ENCODE peak calls at places on chromosomes 6 and 20, in eight cellular contexts. One of them, this sample, is unnamed.
A peak's percentile ranks its signal among the peaks of the same experiment; 100 is the strongest.

GRCh38 chr20:21809961-21810523 is 104.6 kb downstream of the PAX1 start:
- DNase-seq in KBM-7: no peak
- DNase-seq in T-helper 2 cell treated with Interferon-gamma antibody and Interleukin-4, amounts not matched to agents 5 μg/mL and 100 μg/mL, for 36 hours: no peak
- DNase-seq in NCI-H460: no peak
- DNase-seq in activated T-cell treated with anti-CD3 and anti-CD28 coated beads, Interleukin-2, amount 50 U/mL, for 72 hours: no peak
- DNase-seq in activated T-helper 9 cell treated with anti-CD3 and anti-CD28 coated beads, Interleukin-2, amount 50 U/mL, for 16 hours: no peak
- DNase-seq in KG1: no peak
- DNase-seq in H9: no peak
- DNase-seq in this sample: no peak

GRCh38 chr6:125314019-125314581 is 12.3 kb upstream of the HDDC2 start:
- DNase-seq in KBM-7: peak; percentile 81
- DNase-seq in T-helper 2 cell treated with Interferon-gamma antibody and Interleukin-4, amounts not matched to agents 5 μg/mL and 100 μg/mL, for 36 hours: no peak
- DNase-seq in NCI-H460: peak; percentile 53
- DNase-seq in activated T-cell treated with anti-CD3 and anti-CD28 coated beads, Interleukin-2, amount 50 U/mL, for 72 hours: peak; percentile 42
- DNase-seq in activated T-helper 9 cell treated with anti-CD3 and anti-CD28 coated beads, Interleukin-2, amount 50 U/mL, for 16 hours: no peak
- DNase-seq in KG1: peak; percentile 59
- DNase-seq in H9: peak; percentile 56
- DNase-seq in this sample: peak; percentile 62

GRCh38 chr6:67265996-67266768 is 1368.9 kb upstream of the ADGRB3 start:
- DNase-seq in KBM-7: no peak
- DNase-seq in T-helper 2 cell treated with Interferon-gamma antibody and Interleukin-4, amounts not matched to agents 5 μg/mL and 100 μg/mL, for 36 hours: no peak
- DNase-seq in NCI-H460: no peak
- DNase-seq in activated T-cell treated with anti-CD3 and anti-CD28 coated beads, Interleukin-2, amount 50 U/mL, for 72 hours: no peak
- DNase-seq in activated T-helper 9 cell treated with anti-CD3 and anti-CD28 coated beads, Interleukin-2, amount 50 U/mL, for 16 hours: no peak
- DNase-seq in KG1: no peak
- DNase-seq in H9: no peak
- DNase-seq in this sample: no peak

GRCh38 chr6:113881473-113881980 is 24.4 kb downstream of the MARCKS start:
- DNase-seq in KBM-7: peak; percentile 71
- DNase-seq in T-helper 2 cell treated with Interferon-gamma antibody and Interleukin-4, amounts not matched to agents 5 μg/mL and 100 μg/mL, for 36 hours: no peak
- DNase-seq in NCI-H460: no peak
- DNase-seq in activated T-cell treated with anti-CD3 and anti-CD28 coated beads, Interleukin-2, amount 50 U/mL, for 72 hours: no peak
- DNase-seq in activated T-helper 9 cell treated with anti-CD3 and anti-CD28 coated beads, Interleukin-2, amount 50 U/mL, for 16 hours: no peak
- DNase-seq in KG1: peak; percentile 50
- DNase-seq in H9: no peak
- DNase-seq in this sample: no peak

GRCh38 chr6:117344444-117345291 is 79.3 kb downstream of the VGLL2 start:
- DNase-seq in KBM-7: no peak
- DNase-seq in T-helper 2 cell treated with Interferon-gamma antibody and Interleukin-4, amounts not matched to agents 5 μg/mL and 100 μg/mL, for 36 hours: no peak
- DNase-seq in NCI-H460: no peak
- DNase-seq in activated T-cell treated with anti-CD3 and anti-CD28 coated beads, Interleukin-2, amount 50 U/mL, for 72 hours: no peak
- DNase-seq in activated T-helper 9 cell treated with anti-CD3 and anti-CD28 coated beads, Interleukin-2, amount 50 U/mL, for 16 hours: no peak
- DNase-seq in KG1: no peak
- DNase-seq in H9: no peak
- DNase-seq in this sample: no peak

GRCh38 chr6:26270903-26271639 is 93.9 kb upstream of the BTN3A2 start:
- DNase-seq in KBM-7: peak; percentile 98
- DNase-seq in T-helper 2 cell treated with Interferon-gamma antibody and Interleukin-4, amounts not matched to agents 5 μg/mL and 100 μg/mL, for 36 hours: peak; percentile 79
- DNase-seq in NCI-H460: no peak
- DNase-seq in activated T-cell treated with anti-CD3 and anti-CD28 coated beads, Interleukin-2, amount 50 U/mL, for 72 hours: peak; percentile 84
- DNase-seq in activated T-helper 9 cell treated with anti-CD3 and anti-CD28 coated beads, Interleukin-2, amount 50 U/mL, for 16 hours: peak; percentile 56
- DNase-seq in KG1: peak; percentile 91
- DNase-seq in H9: peak; percentile 86
- DNase-seq in this sample: peak; percentile 91

GRCh38 chr20:32731882-32732266 is 11.4 kb downstream of the COMMD7 start:
- DNase-seq in KBM-7: peak; percentile 56
- DNase-seq in T-helper 2 cell treated with Interferon-gamma antibody and Interleukin-4, amounts not matched to agents 5 μg/mL and 100 μg/mL, for 36 hours: no peak
- DNase-seq in NCI-H460: no peak
- DNase-seq in activated T-cell treated with anti-CD3 and anti-CD28 coated beads, Interleukin-2, amount 50 U/mL, for 72 hours: no peak
- DNase-seq in activated T-helper 9 cell treated with anti-CD3 and anti-CD28 coated beads, Interleukin-2, amount 50 U/mL, for 16 hours: no peak
- DNase-seq in KG1: no peak
- DNase-seq in H9: no peak
- DNase-seq in this sample: no peak

GRCh38 chr6:170212051-170212756 is 78.7 kb downstream of the DLL1 start:
- DNase-seq in KBM-7: no peak
- DNase-seq in T-helper 2 cell treated with Interferon-gamma antibody and Interleukin-4, amounts not matched to agents 5 μg/mL and 100 μg/mL, for 36 hours: peak; percentile 2
- DNase-seq in NCI-H460: no peak
- DNase-seq in activated T-cell treated with anti-CD3 and anti-CD28 coated beads, Interleukin-2, amount 50 U/mL, for 72 hours: no peak
- DNase-seq in activated T-helper 9 cell treated with anti-CD3 and anti-CD28 coated beads, Interleukin-2, amount 50 U/mL, for 16 hours: no peak
- DNase-seq in KG1: no peak
- DNase-seq in H9: peak; percentile 32
- DNase-seq in this sample: no peak

This sample was measured in RPMI8226.